ENCODE peak calls at places on chromosomes 11 and 22, in ten cellular contexts. Q, W, I, P, G, E, H, J, L and T are unnamed samples.

GRCh38 chr22:32044913-32045312 is 1.9 kb downstream of the SLC5A1 start:
- DNase-seq in G (no peak), H (no peak), L (no peak), E (no peak), Q (no peak), J (no peak), P (peak; percentile 75), W (no peak), I (no peak), T (no peak)

GRCh38 chr22:44991218-44991617 is 18.6 kb downstream of the PHF21B start:
- DNase-seq in P (no peak), I (no peak), H (no peak), W (no peak), Q (no peak), J (no peak), E (no peak), G (no peak), L (no peak), T (no peak)

GRCh38 chr11:130894322-130895025 is 21.8 kb downstream of the SNX19 start:
- DNase-seq in G (peak; percentile 67), Q (peak; percentile 89), I (peak; percentile 52), H (peak; percentile 41), L (peak; percentile 71), E (peak; percentile 87), P (peak; percentile 74), W (no peak), J (peak; percentile 72), T (peak; percentile 32)

GRCh38 chr11:72932132-72932570 is 117.9 kb downstream of the ATG16L2 start:
- DNase-seq in L (no peak), G (no peak), P (no peak), W (no peak), E (no peak), H (no peak), I (no peak), Q (no peak), J (no peak), T (no peak)

GRCh38 chr11:8685820-8686219 is 3.2 kb downstream of the RPL27A start:
- DNase-seq in H (no peak), W (no peak), Q (no peak), L (no peak), G (no peak), J (no peak), P (no peak), I (no peak), E (no peak), T (no peak)

GRCh38 chr11:119417726-119418540 is 5.0 kb downstream of the THY1 start:
- DNase-seq in L (no peak), I (no peak), E (no peak), P (no peak), H (no peak), W (no peak), G (no peak), Q (no peak), J (no peak), T (no peak)

GRCh38 chr11:68373189-68373809 is 60.9 kb downstream of the LRP5 start:
- DNase-seq in J (no peak), G (no peak), P (no peak), W (peak; percentile 81), I (no peak), Q (no peak), E (no peak), H (no peak), L (no peak), T (no peak)

GRCh38 chr11:34519595-34520235 is 6.1 kb upstream of the ELF5 start:
- DNase-seq in Q (no peak), I (no peak), H (no peak), E (no peak), P (no peak), L (no peak), G (no peak), W (no peak), J (no peak), T (no peak)